ENCODE peak calls at places on chromosomes 11 and 22, in six cellular contexts. One of them, this sample, is unnamed.

GRCh38 chr22:45974498-45974897 is 2.5 kb downstream of the WNT7B start:
- DNase-seq in NCI-H1694 treated with DMSO at 0.1 percent for 48 hours: no peak
- DNase-seq in amniotic epithelial cell: no peak
- DNase-seq in AG20443: no peak
- DNase-seq in stimulated activated naive CD4-positive, alpha-beta T cell: no peak
- DNase-seq in activated gamma-delta T cell: no peak
- DNase-seq in this sample: no peak

GRCh38 chr22:22030493-22031182 is 48.1 kb upstream of the TOP3B start:
- DNase-seq in NCI-H1694 treated with DMSO at 0.1 percent for 48 hours: no peak
- DNase-seq in amniotic epithelial cell: peak; percentile 29
- DNase-seq in AG20443: peak; percentile 28
- DNase-seq in stimulated activated naive CD4-positive, alpha-beta T cell: no peak
- DNase-seq in activated gamma-delta T cell: no peak
- DNase-seq in this sample: no peak

GRCh38 chr11:128365044-128365443 is 222.3 kb downstream of the ETS1 start:
- DNase-seq in NCI-H1694 treated with DMSO at 0.1 percent for 48 hours: no peak
- DNase-seq in amniotic epithelial cell: peak; percentile 74
- DNase-seq in AG20443: peak; percentile 69
- DNase-seq in stimulated activated naive CD4-positive, alpha-beta T cell: no peak
- DNase-seq in activated gamma-delta T cell: no peak
- DNase-seq in this sample: peak; percentile 76

GRCh38 chr11:130215531-130216220 is 56.1 kb downstream of the ST14 start:
- DNase-seq in NCI-H1694 treated with DMSO at 0.1 percent for 48 hours: no peak
- DNase-seq in amniotic epithelial cell: no peak
- DNase-seq in AG20443: no peak
- DNase-seq in stimulated activated naive CD4-positive, alpha-beta T cell: no peak
- DNase-seq in activated gamma-delta T cell: no peak
- DNase-seq in this sample: no peak

GRCh38 chr22:24593810-24594568 is 1.1 kb upstream of the LRRC75B start:
- DNase-seq in NCI-H1694 treated with DMSO at 0.1 percent for 48 hours: no peak
- DNase-seq in amniotic epithelial cell: no peak
- DNase-seq in AG20443: no peak
- DNase-seq in stimulated activated naive CD4-positive, alpha-beta T cell: no peak
- DNase-seq in activated gamma-delta T cell: no peak
- DNase-seq in this sample: no peak

GRCh38 chr11:130510407-130511006 is 62.1 kb downstream of the ADAMTS15 start:
- DNase-seq in NCI-H1694 treated with DMSO at 0.1 percent for 48 hours: no peak
- DNase-seq in amniotic epithelial cell: no peak
- DNase-seq in AG20443: no peak
- DNase-seq in stimulated activated naive CD4-positive, alpha-beta T cell: no peak
- DNase-seq in activated gamma-delta T cell: no peak
- DNase-seq in this sample: no peak

GRCh38 chr11:2197771-2198520 is 26.3 kb upstream of the TH start:
- DNase-seq in NCI-H1694 treated with DMSO at 0.1 percent for 48 hours: no peak
- DNase-seq in amniotic epithelial cell: no peak
- DNase-seq in AG20443: no peak
- DNase-seq in stimulated activated naive CD4-positive, alpha-beta T cell: no peak
- DNase-seq in activated gamma-delta T cell: no peak
- DNase-seq in this sample: no peak

GRCh38 chr11:116909245-116909644 is 71.8 kb upstream of the APOA1 start:
- DNase-seq in NCI-H1694 treated with DMSO at 0.1 percent for 48 hours: no peak
- DNase-seq in amniotic epithelial cell: no peak
- DNase-seq in AG20443: no peak
- DNase-seq in stimulated activated naive CD4-positive, alpha-beta T cell: no peak
- DNase-seq in activated gamma-delta T cell: no peak
- DNase-seq in this sample: no peak

GRCh38 chr11:73622920-73623593 is 23.3 kb upstream of the PLEKHB1 start:
- DNase-seq in NCI-H1694 treated with DMSO at 0.1 percent for 48 hours: no peak
- DNase-seq in amniotic epithelial cell: peak; percentile 4
- DNase-seq in AG20443: no peak
- DNase-seq in stimulated activated naive CD4-positive, alpha-beta T cell: no peak
- DNase-seq in activated gamma-delta T cell: no peak
- DNase-seq in this sample: peak; percentile 14

GRCh38 chr11:44270403-44271192 is 39.3 kb downstream of the ALX4 start:
- DNase-seq in NCI-H1694 treated with DMSO at 0.1 percent for 48 hours: no peak
- DNase-seq in amniotic epithelial cell: peak; percentile 81
- DNase-seq in AG20443: peak; percentile 65
- DNase-seq in stimulated activated naive CD4-positive, alpha-beta T cell: no peak
- DNase-seq in activated gamma-delta T cell: no peak
- DNase-seq in this sample: peak; percentile 62

GRCh38 chr11:63599211-63600122 is 14.8 kb downstream of the PLAAT3 start:
- DNase-seq in NCI-H1694 treated with DMSO at 0.1 percent for 48 hours: no peak
- DNase-seq in amniotic epithelial cell: peak; percentile 85
- DNase-seq in AG20443: peak; percentile 96
- DNase-seq in stimulated activated naive CD4-positive, alpha-beta T cell: no peak
- DNase-seq in activated gamma-delta T cell: no peak
- DNase-seq in this sample: peak; percentile 94

GRCh38 chr11:119422505-119423416 is at the start of gene THY1:
- DNase-seq in NCI-H1694 treated with DMSO at 0.1 percent for 48 hours: no peak
- DNase-seq in amniotic epithelial cell: no peak
- DNase-seq in AG20443: peak; percentile 89
- DNase-seq in stimulated activated naive CD4-positive, alpha-beta T cell: no peak
- DNase-seq in activated gamma-delta T cell: no peak
- DNase-seq in this sample: peak; percentile 87

GRCh38 chr11:1486054-1486825 is at the start of gene MOB2:
- DNase-seq in NCI-H1694 treated with DMSO at 0.1 percent for 48 hours: no peak
- DNase-seq in amniotic epithelial cell: no peak
- DNase-seq in AG20443: no peak
- DNase-seq in stimulated activated naive CD4-positive, alpha-beta T cell: no peak
- DNase-seq in activated gamma-delta T cell: no peak
- DNase-seq in this sample: no peak

GRCh38 chr22:19357270-19358105 is 66.0 kb upstream of the CLTCL1 start:
- DNase-seq in NCI-H1694 treated with DMSO at 0.1 percent for 48 hours: no peak
- DNase-seq in amniotic epithelial cell: no peak
- DNase-seq in AG20443: peak; percentile 28
- DNase-seq in stimulated activated naive CD4-positive, alpha-beta T cell: no peak
- DNase-seq in activated gamma-delta T cell: no peak
- DNase-seq in this sample: peak; percentile 49

GRCh38 chr11:3121931-3122774 is 43.0 kb downstream of the OSBPL5 start:
- DNase-seq in NCI-H1694 treated with DMSO at 0.1 percent for 48 hours: no peak
- DNase-seq in amniotic epithelial cell: no peak
- DNase-seq in AG20443: no peak
- DNase-seq in stimulated activated naive CD4-positive, alpha-beta T cell: no peak
- DNase-seq in activated gamma-delta T cell: no peak
- DNase-seq in this sample: no peak

GRCh38 chr22:33925194-33925593 is 4.9 kb upstream of the LARGE1 start:
- DNase-seq in NCI-H1694 treated with DMSO at 0.1 percent for 48 hours: no peak
- DNase-seq in amniotic epithelial cell: no peak
- DNase-seq in AG20443: no peak
- DNase-seq in stimulated activated naive CD4-positive, alpha-beta T cell: no peak
- DNase-seq in activated gamma-delta T cell: no peak
- DNase-seq in this sample: no peak

GRCh38 chr11:115678942-115679341 is 174.7 kb upstream of the CADM1 start:
- DNase-seq in NCI-H1694 treated with DMSO at 0.1 percent for 48 hours: no peak
- DNase-seq in amniotic epithelial cell: no peak
- DNase-seq in AG20443: no peak
- DNase-seq in stimulated activated naive CD4-positive, alpha-beta T cell: no peak
- DNase-seq in activated gamma-delta T cell: no peak
- DNase-seq in this sample: no peak

GRCh38 chr11:74206746-74207145 is 35.7 kb downstream of the PPME1 start:
- DNase-seq in NCI-H1694 treated with DMSO at 0.1 percent for 48 hours: no peak
- DNase-seq in amniotic epithelial cell: no peak
- DNase-seq in AG20443: no peak
- DNase-seq in stimulated activated naive CD4-positive, alpha-beta T cell: no peak
- DNase-seq in activated gamma-delta T cell: no peak
- DNase-seq in this sample: no peak

GRCh38 chr11:11472096-11472495 is 119.0 kb upstream of the CSNK2A3 start:
- DNase-seq in NCI-H1694 treated with DMSO at 0.1 percent for 48 hours: no peak
- DNase-seq in amniotic epithelial cell: no peak
- DNase-seq in AG20443: no peak
- DNase-seq in stimulated activated naive CD4-positive, alpha-beta T cell: no peak
- DNase-seq in activated gamma-delta T cell: no peak
- DNase-seq in this sample: no peak

GRCh38 chr11:74672956-74673895 is 58.0 kb downstream of the CHRDL2 start:
- DNase-seq in NCI-H1694 treated with DMSO at 0.1 percent for 48 hours: no peak
- DNase-seq in amniotic epithelial cell: peak; percentile 99
- DNase-seq in AG20443: peak; percentile 92
- DNase-seq in stimulated activated naive CD4-positive, alpha-beta T cell: no peak
- DNase-seq in activated gamma-delta T cell: no peak
- DNase-seq in this sample: peak; percentile 93

GRCh38 chr11:1564535-1565172 is 7.4 kb downstream of the DUSP8 start:
- DNase-seq in NCI-H1694 treated with DMSO at 0.1 percent for 48 hours: peak; percentile 50
- DNase-seq in amniotic epithelial cell: peak; percentile 85
- DNase-seq in AG20443: peak; percentile 93
- DNase-seq in stimulated activated naive CD4-positive, alpha-beta T cell: no peak
- DNase-seq in activated gamma-delta T cell: peak; percentile 32
- DNase-seq in this sample: peak; percentile 88

GRCh38 chr11:112837162-112837826 is 123.9 kb upstream of the NCAM1 start:
- DNase-seq in NCI-H1694 treated with DMSO at 0.1 percent for 48 hours: no peak
- DNase-seq in amniotic epithelial cell: peak; percentile 10
- DNase-seq in AG20443: no peak
- DNase-seq in stimulated activated naive CD4-positive, alpha-beta T cell: no peak
- DNase-seq in activated gamma-delta T cell: no peak
- DNase-seq in this sample: no peak

GRCh38 chr11:112786886-112787530 is 174.2 kb upstream of the NCAM1 start:
- DNase-seq in NCI-H1694 treated with DMSO at 0.1 percent for 48 hours: no peak
- DNase-seq in amniotic epithelial cell: no peak
- DNase-seq in AG20443: no peak
- DNase-seq in stimulated activated naive CD4-positive, alpha-beta T cell: no peak
- DNase-seq in activated gamma-delta T cell: no peak
- DNase-seq in this sample: no peak

This sample was measured in AG08395.